ENCODE peak calls at places on chromosomes 13 and 19, in seven cellular contexts. Z is left ventricle myocardium inferior; T is CD4-positive, alpha-beta T cell; A is ovary; C is thyroid gland; D is heart left ventricle; W is cardiac muscle cell. L is an unnamed sample.
A peak's percentile ranks its signal among the peaks of the same experiment; 100 is the strongest.

GRCh38 chr13:100039740-100040139 is 49.2 kb upstream of the PCCA start:
- DNase-seq in C (no peak), W (peak; percentile 17), A (no peak), Z (no peak), T (no peak), D (no peak), L (no peak)

GRCh38 chr19:51002542-51003311 is 1.3 kb upstream of the KLK8 start:
- DNase-seq in W (peak; percentile 22), T (no peak), A (peak; percentile 28), Z (no peak), C (no peak), D (no peak), L (no peak)

GRCh38 chr19:21912654-21913053 is 76.7 kb upstream of the ZNF43 start:
- DNase-seq in D (no peak), W (no peak), A (no peak), T (no peak), Z (no peak), C (no peak), L (no peak)

GRCh38 chr19:12947702-12948596 is 2.3 kb downstream of the RAD23A start:
- DNase-seq in D (no peak), Z (no peak), T (no peak), A (peak; percentile 46), C (no peak), W (no peak), L (peak; percentile 73)

GRCh38 chr13:21603531-21604448 is at the start of gene MICU2:
- DNase-seq in W (peak; percentile 95), D (peak; percentile 97), Z (peak; percentile 95), C (peak; percentile 95), A (peak; percentile 94), T (peak; percentile 94), L (peak; percentile 94)

GRCh38 chr19:14536926-14537692 is 7.7 kb downstream of the TECR start:
- DNase-seq in T (no peak), D (peak; percentile 77), W (peak; percentile 82), C (peak; percentile 87), Z (peak; percentile 72), A (peak; percentile 73), L (peak; percentile 86)

GRCh38 chr19:16447015-16447384 is 24.8 kb downstream of the EPS15L1 start:
- DNase-seq in Z (peak; percentile 82), C (peak; percentile 83), D (peak; percentile 82), T (no peak), W (peak; percentile 73), A (peak; percentile 69), L (peak; percentile 90)

GRCh38 chr19:8965887-8966286 is 44.3 kb downstream of the MUC16 start:
- DNase-seq in C (no peak), Z (no peak), W (no peak), T (no peak), A (no peak), D (no peak), L (no peak)

GRCh38 chr19:29515706-29516357 is 10.0 kb upstream of the VSTM2B start:
- DNase-seq in W (no peak), D (peak; percentile 37), T (no peak), A (no peak), Z (peak; percentile 5), C (no peak), L (no peak)

GRCh38 chr13:54574791-54575190 is 1546.2 kb downstream of the OLFM4 start:
- DNase-seq in C (no peak), T (no peak), W (no peak), D (no peak), Z (no peak), A (no peak), L (no peak)

GRCh38 chr19:31348416-31349159 is 648 bp downstream of the TSHZ3 start:
- DNase-seq in T (no peak), W (peak; percentile 34), D (peak; percentile 73), A (peak; percentile 65), C (peak; percentile 56), Z (peak; percentile 41), L (no peak)

GRCh38 chr13:73672492-73672891 is 461.7 kb downstream of the KLF12 start:
- DNase-seq in W (no peak), T (no peak), D (no peak), Z (no peak), C (no peak), A (no peak), L (no peak)

GRCh38 chr13:107284168-107284567 is 716.2 kb upstream of the ARGLU1 start:
- DNase-seq in T (no peak), Z (no peak), A (no peak), D (no peak), C (no peak), W (no peak), L (no peak)

GRCh38 chr19:13986348-13986904 is 19.7 kb downstream of the RFX1 start:
- DNase-seq in C (peak; percentile 76), Z (peak; percentile 85), T (peak; percentile 95), W (no peak), A (no peak), D (peak; percentile 96), L (peak; percentile 93)

GRCh38 chr13:104181526-104182231 is 1115.5 kb upstream of the SLC10A2 start:
- DNase-seq in D (no peak), A (no peak), Z (no peak), C (no peak), W (no peak), T (no peak), L (no peak)

GRCh38 chr13:30364876-30365275 is 57.4 kb upstream of the UBE2L5 start:
- DNase-seq in T (no peak), Z (no peak), W (no peak), D (no peak), A (no peak), C (peak; percentile 56), L (no peak)

GRCh38 chr13:36769126-36769525 is 49.9 kb upstream of the RFXAP start:
- DNase-seq in C (no peak), W (no peak), Z (no peak), A (no peak), T (no peak), D (no peak), L (no peak)

GRCh38 chr19:2294377-2295335 is 12.7 kb upstream of the PEAK3 start:
- DNase-seq in W (no peak), A (no peak), C (no peak), T (no peak), D (no peak), Z (no peak), L (no peak)

GRCh38 chr13:98826156-98826555 is 73.7 kb upstream of the SLC15A1 start:
- DNase-seq in W (no peak), D (no peak), T (no peak), Z (no peak), A (no peak), C (no peak), L (no peak)

GRCh38 chr19:19115954-19116353 is 22.3 kb downstream of the TMEM161A start:
- DNase-seq in C (no peak), D (peak; percentile 73), W (peak; percentile 24), T (peak; percentile 30), Z (no peak), A (no peak), L (peak; percentile 70)

GRCh38 chr19:43774103-43774939 is 6.5 kb downstream of the KCNN4 start:
- DNase-seq in W (peak; percentile 86), A (peak; percentile 60), C (peak; percentile 18), D (peak; percentile 77), Z (peak; percentile 68), T (no peak), L (no peak)

GRCh38 chr13:44212633-44213387 is 160.8 kb upstream of the SERP2 start:
- DNase-seq in D (no peak), T (no peak), A (no peak), Z (peak; percentile 61), C (no peak), W (no peak), L (no peak)

GRCh38 chr19:19749332-19750130 is 16.6 kb upstream of the ZNF14 start:
- DNase-seq in C (no peak), W (no peak), D (no peak), Z (no peak), A (no peak), T (no peak), L (peak; percentile 54)

DNA sequence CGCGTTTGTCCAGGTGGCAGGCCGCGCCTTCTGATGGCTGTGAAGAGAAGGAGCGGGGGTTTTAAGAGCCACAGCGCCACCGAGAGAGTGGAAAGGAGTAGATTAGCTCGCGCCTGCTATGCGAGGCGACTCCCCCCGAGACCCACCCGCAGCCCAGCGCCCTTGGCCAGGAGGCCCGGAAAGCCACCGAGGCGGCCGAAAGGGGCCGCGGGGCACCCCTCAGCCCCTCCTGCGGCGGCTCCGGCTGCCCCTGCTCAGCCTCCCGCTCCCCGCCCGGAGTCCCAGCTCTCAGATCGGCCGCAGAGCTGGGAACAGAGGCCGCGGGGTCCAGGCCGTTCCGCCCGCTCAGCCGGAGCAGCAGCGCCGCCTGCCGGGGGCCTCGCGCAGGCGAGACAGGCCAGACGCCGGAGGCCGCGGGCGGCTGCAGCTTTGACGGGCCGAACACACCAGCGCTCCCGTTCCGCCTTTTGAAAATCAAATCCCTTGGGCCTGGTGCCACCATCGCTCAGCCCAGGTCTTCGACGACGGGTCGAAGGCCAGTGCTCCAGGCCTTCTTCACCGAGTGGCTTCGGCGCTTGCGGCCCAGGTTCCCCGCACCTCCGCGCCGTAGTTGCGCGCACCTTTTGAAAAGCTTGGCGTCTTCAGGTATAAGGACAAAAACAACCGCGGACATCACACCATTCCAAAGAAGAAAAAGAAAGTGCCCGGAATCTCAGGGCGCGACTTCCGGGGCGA is 15.3 kb downstream of the CDX2 start:
- DNase-seq in T (peak; percentile 50), D (peak; percentile 84), W (peak; percentile 91), A (peak; percentile 69), C (peak; percentile 67), Z (peak; percentile 68), L (peak; percentile 66)
- H3K27me3 ChIP-seq in T (peaks cover 79% of the 10 kb centered on the region), D (peaks cover 90% of the 10 kb centered on the region), W (peaks cover 100% of the 10 kb centered on the region), A (no peaks in the 10 kb centered on the region), C (peaks cover 35% of the 10 kb centered on the region), Z (peaks cover 99% of the 10 kb centered on the region), L (peaks cover 76% of the 10 kb centered on the region)

GRCh38 chr13:27627377-27627776 is 5.7 kb downstream of the POLR1D start:
- DNase-seq in T (no peak), A (no peak), D (no peak), C (no peak), W (no peak), Z (no peak), L (no peak)
- TF ChIP-seq CTCF in T (no peak), A (no peak), D (no peak), C (no peak), W (no peak), Z (no peak), L (no peak)

GRCh38 chr19:17874423-17875135 is 2.8 kb downstream of the SLC5A5 start:
- DNase-seq in T (no peak), D (no peak), A (no peak), W (no peak), Z (no peak), C (no peak), L (no peak)

GRCh38 chr19:17872251-17873001 is 681 bp downstream of the SLC5A5 start:
- DNase-seq in T (no peak), D (no peak), A (no peak), Z (no peak), W (no peak), C (no peak), L (peak; percentile 88)

GRCh38 chr19:17871878-17872250 is at the start of gene SLC5A5:
- DNase-seq in A (no peak), C (no peak), Z (no peak), T (no peak), W (no peak), D (no peak), L (no peak)

GRCh38 chr19:17871032-17871877 is 490 bp upstream of the SLC5A5 start:
- DNase-seq in Z (no peak), A (no peak), D (no peak), T (no peak), W (no peak), C (no peak), L (no peak)

GRCh38 chr19:17873661-17874422 is 2.1 kb downstream of the SLC5A5 start:
- DNase-seq in A (no peak), Z (no peak), W (peak; percentile 71), D (no peak), C (peak; percentile 41), T (peak; percentile 61), L (no peak)
- H3K27me3 ChIP-seq in A (peaks cover 6% of the 10 kb centered on the region), Z (peaks cover 91% of the 10 kb centered on the region), W (peaks cover 33% of the 10 kb centered on the region), D (peaks cover 50% of the 10 kb centered on the region), C (peaks cover 4% of the 10 kb centered on the region), T (no peaks in the 10 kb centered on the region), L (peaks cover 71% of the 10 kb centered on the region)

GRCh38 chr13:112510987-112511715 is 76.8 kb downstream of the TUBGCP3 start:
- DNase-seq in W (no peak), A (no peak), Z (no peak), T (no peak), C (peak; percentile 61), D (no peak), L (no peak)
- TF ChIP-seq CTCF in W (no peak), A (no peak), Z (no peak), T (no peak), C (no peak), D (no peak), L (no peak)